ENCODE peak calls at places on chromosomes 5 and 9, in seven cellular contexts. One of them, this sample, is unnamed.

GRCh38 chr5:38408446-38409175 is 147.8 kb downstream of the LIFR start:
- DNase-seq in cardiac muscle cell: no peak
- DNase-seq in cardiac fibroblast: no peak
- DNase-seq in endothelial cell of umbilical vein: no peak
- DNase-seq in left lung: no peak
- DNase-seq in fibroblast of mammary gland: no peak
- DNase-seq in heart left ventricle: no peak
- DNase-seq in this sample: no peak

GRCh38 chr5:117302949-117303348 is 728.3 kb upstream of the SEMA6A start:
- DNase-seq in cardiac muscle cell: no peak
- DNase-seq in cardiac fibroblast: no peak
- DNase-seq in endothelial cell of umbilical vein: no peak
- DNase-seq in left lung: no peak
- DNase-seq in fibroblast of mammary gland: no peak
- DNase-seq in heart left ventricle: no peak
- DNase-seq in this sample: peak

GRCh38 chr5:102312586-102312985 is 16.5 kb upstream of the SLCO4C1 start:
- DNase-seq in cardiac muscle cell: no peak
- DNase-seq in cardiac fibroblast: no peak
- DNase-seq in endothelial cell of umbilical vein: no peak
- DNase-seq in left lung: no peak
- DNase-seq in fibroblast of mammary gland: peak
- DNase-seq in heart left ventricle: no peak
- DNase-seq in this sample: no peak

GRCh38 chr5:113057437-113058052 is 80.9 kb downstream of the DCP2 start:
- DNase-seq in cardiac muscle cell: no peak
- DNase-seq in cardiac fibroblast: no peak
- DNase-seq in endothelial cell of umbilical vein: no peak
- DNase-seq in left lung: no peak
- DNase-seq in fibroblast of mammary gland: no peak
- DNase-seq in heart left ventricle: no peak
- DNase-seq in this sample: no peak

GRCh38 chr5:18394154-18394804 is 760.0 kb downstream of the TAF11L14 start:
- DNase-seq in cardiac muscle cell: peak
- DNase-seq in cardiac fibroblast: peak
- DNase-seq in endothelial cell of umbilical vein: peak
- DNase-seq in left lung: peak
- DNase-seq in fibroblast of mammary gland: peak
- DNase-seq in heart left ventricle: no peak
- DNase-seq in this sample: no peak

GRCh38 chr9:126885089-126885753 is 24.8 kb downstream of the ZBTB34 start:
- DNase-seq in cardiac muscle cell: peak
- DNase-seq in cardiac fibroblast: peak
- DNase-seq in endothelial cell of umbilical vein: peak
- DNase-seq in left lung: no peak
- DNase-seq in fibroblast of mammary gland: peak
- DNase-seq in heart left ventricle: no peak
- DNase-seq in this sample: peak

GRCh38 chr5:53679261-53679660 is 118.8 kb downstream of the NDUFS4 start:
- DNase-seq in cardiac muscle cell: no peak
- DNase-seq in cardiac fibroblast: peak
- DNase-seq in endothelial cell of umbilical vein: no peak
- DNase-seq in left lung: no peak
- DNase-seq in fibroblast of mammary gland: peak
- DNase-seq in heart left ventricle: no peak
- DNase-seq in this sample: no peak

GRCh38 chr9:82130331-82131042 is 141.9 kb downstream of the SPATA31D1 start:
- DNase-seq in cardiac muscle cell: no peak
- DNase-seq in cardiac fibroblast: no peak
- DNase-seq in endothelial cell of umbilical vein: no peak
- DNase-seq in left lung: no peak
- DNase-seq in fibroblast of mammary gland: no peak
- DNase-seq in heart left ventricle: no peak
- DNase-seq in this sample: no peak

GRCh38 chr5:9533096-9533495 is 12.8 kb downstream of the SEMA5A start:
- DNase-seq in cardiac muscle cell: no peak
- DNase-seq in cardiac fibroblast: peak
- DNase-seq in endothelial cell of umbilical vein: no peak
- DNase-seq in left lung: no peak
- DNase-seq in fibroblast of mammary gland: no peak
- DNase-seq in heart left ventricle: no peak
- DNase-seq in this sample: peak

GRCh38 chr5:167970002-167970401 is 321.4 kb upstream of the WWC1 start:
- DNase-seq in cardiac muscle cell: no peak
- DNase-seq in cardiac fibroblast: peak
- DNase-seq in endothelial cell of umbilical vein: no peak
- DNase-seq in left lung: no peak
- DNase-seq in fibroblast of mammary gland: peak
- DNase-seq in heart left ventricle: no peak
- DNase-seq in this sample: no peak

GRCh38 chr5:44364097-44364496 is 25.1 kb downstream of the FGF10 start:
- DNase-seq in cardiac muscle cell: no peak
- DNase-seq in cardiac fibroblast: no peak
- DNase-seq in endothelial cell of umbilical vein: no peak
- DNase-seq in left lung: no peak
- DNase-seq in fibroblast of mammary gland: no peak
- DNase-seq in heart left ventricle: no peak
- DNase-seq in this sample: no peak

GRCh38 chr5:59097116-59097515 is 514.2 kb downstream of the RAB3C start:
- DNase-seq in cardiac muscle cell: no peak
- DNase-seq in cardiac fibroblast: peak
- DNase-seq in endothelial cell of umbilical vein: no peak
- DNase-seq in left lung: no peak
- DNase-seq in fibroblast of mammary gland: peak
- DNase-seq in heart left ventricle: no peak
- DNase-seq in this sample: peak

GRCh38 chr5:115262066-115262404 is 642 bp downstream of the PGGT1B start:
- DNase-seq in cardiac muscle cell: peak
- DNase-seq in cardiac fibroblast: peak
- DNase-seq in endothelial cell of umbilical vein: peak
- DNase-seq in left lung: no peak
- DNase-seq in fibroblast of mammary gland: no peak
- DNase-seq in heart left ventricle: no peak
- DNase-seq in this sample: no peak

GRCh38 chr5:18985397-18985796 is 1002.6 kb downstream of the CDH18 start:
- DNase-seq in cardiac muscle cell: no peak
- DNase-seq in cardiac fibroblast: no peak
- DNase-seq in endothelial cell of umbilical vein: no peak
- DNase-seq in left lung: no peak
- DNase-seq in fibroblast of mammary gland: no peak
- DNase-seq in heart left ventricle: no peak
- DNase-seq in this sample: no peak

GRCh38 chr5:943874-944620 is 51.4 kb downstream of the TRIP13 start:
- DNase-seq in cardiac muscle cell: no peak
- DNase-seq in cardiac fibroblast: no peak
- DNase-seq in endothelial cell of umbilical vein: no peak
- DNase-seq in left lung: no peak
- DNase-seq in fibroblast of mammary gland: no peak
- DNase-seq in heart left ventricle: no peak
- DNase-seq in this sample: no peak

GRCh38 chr9:133505901-133506652 is 18.7 kb downstream of the MYMK start:
- DNase-seq in cardiac muscle cell: no peak
- DNase-seq in cardiac fibroblast: peak
- DNase-seq in endothelial cell of umbilical vein: no peak
- DNase-seq in left lung: peak
- DNase-seq in fibroblast of mammary gland: peak
- DNase-seq in heart left ventricle: peak
- DNase-seq in this sample: peak

GRCh38 chr5:62199792-62200716 is 106.0 kb upstream of the KIF2A start:
- DNase-seq in cardiac muscle cell: no peak
- DNase-seq in cardiac fibroblast: no peak
- DNase-seq in endothelial cell of umbilical vein: no peak
- DNase-seq in left lung: no peak
- DNase-seq in fibroblast of mammary gland: no peak
- DNase-seq in heart left ventricle: no peak
- DNase-seq in this sample: no peak

GRCh38 chr5:62192958-62193357 is 113.0 kb upstream of the KIF2A start:
- DNase-seq in cardiac muscle cell: no peak
- DNase-seq in cardiac fibroblast: no peak
- DNase-seq in endothelial cell of umbilical vein: no peak
- DNase-seq in left lung: no peak
- DNase-seq in fibroblast of mammary gland: no peak
- DNase-seq in heart left ventricle: no peak
- DNase-seq in this sample: no peak

DNA sequence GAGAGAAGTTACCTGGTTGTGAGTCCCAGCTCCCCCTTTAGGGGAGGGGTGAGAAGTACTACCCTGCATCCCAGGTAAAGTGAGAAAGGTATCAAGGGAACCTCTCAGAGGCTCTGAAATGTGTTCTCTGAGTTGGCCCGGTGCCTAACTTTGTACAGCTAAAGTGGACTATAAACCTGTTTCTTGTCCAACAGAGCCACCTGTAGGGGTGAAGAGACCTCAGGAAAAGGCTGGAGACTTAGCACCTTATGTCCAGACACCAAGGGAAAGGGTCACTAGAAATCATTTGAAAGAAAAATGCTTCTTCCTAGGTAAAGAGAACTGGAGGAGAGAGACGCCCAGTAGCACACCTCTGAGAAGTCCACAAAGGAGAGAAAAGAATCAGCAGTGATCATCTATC is 108.3 kb upstream of the KIF2A start:
- DNase-seq in cardiac muscle cell: no peak
- DNase-seq in cardiac fibroblast: no peak
- DNase-seq in endothelial cell of umbilical vein: no peak
- DNase-seq in left lung: no peak
- DNase-seq in fibroblast of mammary gland: no peak
- DNase-seq in heart left ventricle: no peak
- DNase-seq in this sample: no peak
- TF ChIP-seq CTCF in cardiac muscle cell: no peak
- TF ChIP-seq CTCF in cardiac fibroblast: no peak
- TF ChIP-seq CTCF in endothelial cell of umbilical vein: no peak
- TF ChIP-seq CTCF in left lung: no peak
- TF ChIP-seq CTCF in fibroblast of mammary gland: no peak
- TF ChIP-seq CTCF in heart left ventricle: no peak
- TF ChIP-seq CTCF in this sample: no peak

DNA sequence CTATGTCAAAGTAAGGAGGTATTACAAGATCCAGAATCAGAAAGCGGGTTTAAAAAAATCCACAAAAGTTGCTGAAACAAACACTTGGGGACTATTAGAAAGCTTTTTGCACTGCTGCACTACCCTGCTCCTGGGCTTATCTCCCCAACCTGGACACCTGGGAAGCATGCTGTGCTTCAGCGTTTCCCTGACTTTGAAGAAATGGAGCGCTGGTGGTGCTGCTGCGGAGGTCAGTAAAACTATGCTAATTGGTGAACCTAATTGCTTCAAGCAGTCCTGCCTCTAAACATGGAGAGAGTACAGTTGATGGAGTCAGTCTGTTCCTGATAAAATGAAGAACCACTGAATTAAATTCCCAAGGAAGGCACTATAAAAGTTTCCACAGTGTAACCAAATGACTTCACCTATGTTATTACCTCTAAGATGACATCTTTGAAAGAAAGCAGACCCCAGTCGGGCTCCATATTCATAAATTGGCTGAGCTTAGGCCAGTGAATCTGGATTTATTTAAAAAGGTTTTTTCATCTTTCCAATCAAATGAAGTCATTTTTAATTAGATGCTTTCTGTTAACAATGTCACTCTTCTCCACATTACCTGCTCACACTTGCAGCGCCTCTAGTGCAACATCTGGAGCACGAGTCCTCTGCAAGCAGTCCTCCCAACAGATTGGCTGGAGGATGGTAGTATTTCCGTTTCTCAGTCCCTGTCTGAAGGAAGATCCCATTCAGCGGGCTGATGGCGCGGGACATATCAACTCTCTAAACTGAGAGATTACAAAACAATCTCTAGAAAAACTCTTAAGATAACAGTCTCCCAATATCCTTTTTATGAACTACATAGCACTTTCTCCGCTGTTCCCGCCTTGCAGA is 11.5 kb downstream of the NR2F1-AS1 start:
- DNase-seq in cardiac muscle cell: no peak
- DNase-seq in cardiac fibroblast: no peak
- DNase-seq in endothelial cell of umbilical vein: no peak
- DNase-seq in left lung: no peak
- DNase-seq in fibroblast of mammary gland: no peak
- DNase-seq in heart left ventricle: no peak
- DNase-seq in this sample: no peak
- H3K4me3 ChIP-seq in cardiac muscle cell: no peak
- H3K4me3 ChIP-seq in cardiac fibroblast: no peak
- H3K4me3 ChIP-seq in endothelial cell of umbilical vein: no peak
- H3K4me3 ChIP-seq in left lung: no peak
- H3K4me3 ChIP-seq in fibroblast of mammary gland: no peak
- H3K4me3 ChIP-seq in heart left ventricle: no peak
- H3K4me3 ChIP-seq in this sample: no peak

GRCh38 chr9:2013688-2014087 is 1.5 kb upstream of the SMARCA2 start:
- DNase-seq in cardiac muscle cell: no peak
- DNase-seq in cardiac fibroblast: peak
- DNase-seq in endothelial cell of umbilical vein: no peak
- DNase-seq in left lung: no peak
- DNase-seq in fibroblast of mammary gland: peak
- DNase-seq in heart left ventricle: no peak
- DNase-seq in this sample: peak
- TF ChIP-seq CTCF in cardiac muscle cell: no peak
- TF ChIP-seq CTCF in cardiac fibroblast: no peak
- TF ChIP-seq CTCF in endothelial cell of umbilical vein: no peak
- TF ChIP-seq CTCF in left lung: no peak
- TF ChIP-seq CTCF in fibroblast of mammary gland: no peak
- TF ChIP-seq CTCF in heart left ventricle: no peak
- TF ChIP-seq CTCF in this sample: no peak

GRCh38 chr9:21993893-21994525 is at the start of gene CDKN2A:
- DNase-seq in cardiac muscle cell: peak
- DNase-seq in cardiac fibroblast: peak
- DNase-seq in endothelial cell of umbilical vein: peak
- DNase-seq in left lung: peak
- DNase-seq in fibroblast of mammary gland: no peak
- DNase-seq in heart left ventricle: no peak
- DNase-seq in this sample: no peak

GRCh38 chr9:21994996-21995651 is 533 bp downstream of the CDKN2B-AS1 start:
- DNase-seq in cardiac muscle cell: peak
- DNase-seq in cardiac fibroblast: peak
- DNase-seq in endothelial cell of umbilical vein: peak
- DNase-seq in left lung: peak
- DNase-seq in fibroblast of mammary gland: peak
- DNase-seq in heart left ventricle: peak
- DNase-seq in this sample: peak

GRCh38 chr9:21993007-21993406 is 1.2 kb downstream of the CDKN2A start:
- DNase-seq in cardiac muscle cell: no peak
- DNase-seq in cardiac fibroblast: no peak
- DNase-seq in endothelial cell of umbilical vein: no peak
- DNase-seq in left lung: no peak
- DNase-seq in fibroblast of mammary gland: no peak
- DNase-seq in heart left ventricle: no peak
- DNase-seq in this sample: no peak

GRCh38 chr9:21995652-21996275 is 1.2 kb downstream of the CDKN2B-AS1 start:
- DNase-seq in cardiac muscle cell: peak
- DNase-seq in cardiac fibroblast: peak
- DNase-seq in endothelial cell of umbilical vein: peak
- DNase-seq in left lung: peak
- DNase-seq in fibroblast of mammary gland: peak
- DNase-seq in heart left ventricle: peak
- DNase-seq in this sample: peak

DNA sequence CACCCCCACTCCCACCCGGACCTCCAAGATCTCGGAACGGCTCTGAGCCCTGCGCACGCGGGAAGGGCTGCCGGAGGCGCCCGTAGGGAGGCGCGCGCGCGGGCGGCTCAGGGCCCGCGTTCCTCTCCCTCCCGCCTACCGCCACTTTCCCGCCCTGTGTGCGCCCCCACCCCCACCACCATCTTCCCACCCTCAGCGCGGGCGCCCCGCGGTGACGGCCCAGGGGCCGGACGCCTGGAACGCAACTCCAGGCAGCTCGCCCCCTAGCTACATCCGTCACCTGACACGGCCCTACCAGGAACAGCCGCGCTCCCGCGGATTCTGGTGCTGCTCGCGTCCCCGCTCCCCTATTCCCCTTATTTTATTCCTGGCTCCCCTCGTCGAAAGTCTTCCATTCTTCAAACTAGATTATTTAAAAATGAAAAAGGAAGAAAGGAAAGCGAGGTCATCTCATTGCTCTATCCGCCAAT is at the start of gene CDKN2B-AS1:
- DNase-seq in cardiac muscle cell: peak
- DNase-seq in cardiac fibroblast: peak
- DNase-seq in endothelial cell of umbilical vein: peak
- DNase-seq in left lung: peak
- DNase-seq in fibroblast of mammary gland: peak
- DNase-seq in heart left ventricle: no peak
- DNase-seq in this sample: no peak
- H3K4me3 ChIP-seq in cardiac muscle cell: peak
- H3K4me3 ChIP-seq in cardiac fibroblast: peak
- H3K4me3 ChIP-seq in endothelial cell of umbilical vein: peak
- H3K4me3 ChIP-seq in left lung: peak
- H3K4me3 ChIP-seq in fibroblast of mammary gland: peak
- H3K4me3 ChIP-seq in heart left ventricle: peak
- H3K4me3 ChIP-seq in this sample: peak

This sample was measured in foreskin fibroblast.